ENCODE peak calls at places on chromosome 19, in ten cellular contexts. One of them, this sample, is unnamed.

GRCh38 chr19:11091343-11092153 is 2.3 kb downstream of the LDLR start:
- DNase-seq in tibial artery: peak; percentile 78
- DNase-seq in heart left ventricle: peak; percentile 51
- DNase-seq in M059J: peak; percentile 99
- DNase-seq in Peyer's patch: peak; percentile 29
- DNase-seq in pancreas: no peak
- DNase-seq in amniotic stem cell: peak; percentile 74
- DNase-seq in CD8-positive, alpha-beta memory T cell: peak; percentile 61
- DNase-seq in hippocampal formation: peak; percentile 65
- DNase-seq in Kasumi-1: peak; percentile 59
- DNase-seq in this sample: no peak

GRCh38 chr19:1794424-1795185 is 17.5 kb downstream of the ATP8B3 start:
- DNase-seq in tibial artery: no peak
- DNase-seq in heart left ventricle: no peak
- DNase-seq in M059J: no peak
- DNase-seq in Peyer's patch: no peak
- DNase-seq in pancreas: no peak
- DNase-seq in amniotic stem cell: no peak
- DNase-seq in CD8-positive, alpha-beta memory T cell: no peak
- DNase-seq in hippocampal formation: no peak
- DNase-seq in Kasumi-1: no peak
- DNase-seq in this sample: no peak

GRCh38 chr19:10517361-10517759 is at the start of gene S1PR5:
- DNase-seq in tibial artery: no peak
- DNase-seq in heart left ventricle: no peak
- DNase-seq in M059J: peak; percentile 62
- DNase-seq in Peyer's patch: no peak
- DNase-seq in pancreas: peak; percentile 83
- DNase-seq in amniotic stem cell: no peak
- DNase-seq in CD8-positive, alpha-beta memory T cell: peak; percentile 39
- DNase-seq in hippocampal formation: peak; percentile 76
- DNase-seq in Kasumi-1: no peak
- DNase-seq in this sample: no peak

GRCh38 chr19:48926909-48927308 is 6.6 kb upstream of the DHDH start:
- DNase-seq in tibial artery: peak; percentile 85
- DNase-seq in heart left ventricle: no peak
- DNase-seq in M059J: peak; percentile 97
- DNase-seq in Peyer's patch: peak; percentile 19
- DNase-seq in pancreas: no peak
- DNase-seq in amniotic stem cell: peak; percentile 77
- DNase-seq in CD8-positive, alpha-beta memory T cell: no peak
- DNase-seq in hippocampal formation: peak; percentile 44
- DNase-seq in Kasumi-1: peak; percentile 45
- DNase-seq in this sample: no peak

GRCh38 chr19:56705939-56706338 is 34.4 kb upstream of the ZNF835 start:
- DNase-seq in tibial artery: no peak
- DNase-seq in heart left ventricle: no peak
- DNase-seq in M059J: no peak
- DNase-seq in Peyer's patch: no peak
- DNase-seq in pancreas: no peak
- DNase-seq in amniotic stem cell: no peak
- DNase-seq in CD8-positive, alpha-beta memory T cell: no peak
- DNase-seq in hippocampal formation: no peak
- DNase-seq in Kasumi-1: no peak
- DNase-seq in this sample: no peak

GRCh38 chr19:2691951-2692350 is 10.5 kb downstream of the GNG7 start:
- DNase-seq in tibial artery: no peak
- DNase-seq in heart left ventricle: no peak
- DNase-seq in M059J: peak; percentile 49
- DNase-seq in Peyer's patch: no peak
- DNase-seq in pancreas: no peak
- DNase-seq in amniotic stem cell: no peak
- DNase-seq in CD8-positive, alpha-beta memory T cell: no peak
- DNase-seq in hippocampal formation: peak; percentile 81
- DNase-seq in Kasumi-1: no peak
- DNase-seq in this sample: no peak

GRCh38 chr19:8575467-8575997 is 1.7 kb downstream of the MYO1F start:
- DNase-seq in tibial artery: no peak
- DNase-seq in heart left ventricle: no peak
- DNase-seq in M059J: peak; percentile 55
- DNase-seq in Peyer's patch: peak; percentile 58
- DNase-seq in pancreas: no peak
- DNase-seq in amniotic stem cell: no peak
- DNase-seq in CD8-positive, alpha-beta memory T cell: peak; percentile 50
- DNase-seq in hippocampal formation: no peak
- DNase-seq in Kasumi-1: no peak
- DNase-seq in this sample: no peak

GRCh38 chr19:5231857-5232503 is 108.6 kb downstream of the PTPRS start:
- DNase-seq in tibial artery: no peak
- DNase-seq in heart left ventricle: no peak
- DNase-seq in M059J: no peak
- DNase-seq in Peyer's patch: no peak
- DNase-seq in pancreas: peak; percentile 34
- DNase-seq in amniotic stem cell: no peak
- DNase-seq in CD8-positive, alpha-beta memory T cell: no peak
- DNase-seq in hippocampal formation: no peak
- DNase-seq in Kasumi-1: no peak
- DNase-seq in this sample: no peak

GRCh38 chr19:31613683-31614219 is 264.5 kb upstream of the TSHZ3 start:
- DNase-seq in tibial artery: no peak
- DNase-seq in heart left ventricle: no peak
- DNase-seq in M059J: no peak
- DNase-seq in Peyer's patch: no peak
- DNase-seq in pancreas: no peak
- DNase-seq in amniotic stem cell: no peak
- DNase-seq in CD8-positive, alpha-beta memory T cell: no peak
- DNase-seq in hippocampal formation: no peak
- DNase-seq in Kasumi-1: no peak
- DNase-seq in this sample: no peak

GRCh38 chr19:47229674-47230121 is 1.3 kb downstream of the BBC3 start:
- DNase-seq in tibial artery: no peak
- DNase-seq in heart left ventricle: no peak
- DNase-seq in M059J: no peak
- DNase-seq in Peyer's patch: no peak
- DNase-seq in pancreas: no peak
- DNase-seq in amniotic stem cell: no peak
- DNase-seq in CD8-positive, alpha-beta memory T cell: no peak
- DNase-seq in hippocampal formation: no peak
- DNase-seq in Kasumi-1: peak; percentile 21
- DNase-seq in this sample: no peak

GRCh38 chr19:14187586-14187985 is 18.4 kb downstream of the ADGRL1 start:
- DNase-seq in tibial artery: no peak
- DNase-seq in heart left ventricle: no peak
- DNase-seq in M059J: no peak
- DNase-seq in Peyer's patch: no peak
- DNase-seq in pancreas: no peak
- DNase-seq in amniotic stem cell: no peak
- DNase-seq in CD8-positive, alpha-beta memory T cell: no peak
- DNase-seq in hippocampal formation: no peak
- DNase-seq in Kasumi-1: peak; percentile 57
- DNase-seq in this sample: no peak

GRCh38 chr19:31352296-31352781 is 3.1 kb upstream of the TSHZ3 start:
- DNase-seq in tibial artery: no peak
- DNase-seq in heart left ventricle: no peak
- DNase-seq in M059J: no peak
- DNase-seq in Peyer's patch: no peak
- DNase-seq in pancreas: no peak
- DNase-seq in amniotic stem cell: no peak
- DNase-seq in CD8-positive, alpha-beta memory T cell: no peak
- DNase-seq in hippocampal formation: no peak
- DNase-seq in Kasumi-1: no peak
- DNase-seq in this sample: no peak

GRCh38 chr19:10894911-10895213 is 23.5 kb downstream of the CARM1 start:
- DNase-seq in tibial artery: no peak
- DNase-seq in heart left ventricle: no peak
- DNase-seq in M059J: no peak
- DNase-seq in Peyer's patch: no peak
- DNase-seq in pancreas: no peak
- DNase-seq in amniotic stem cell: no peak
- DNase-seq in CD8-positive, alpha-beta memory T cell: no peak
- DNase-seq in hippocampal formation: no peak
- DNase-seq in Kasumi-1: no peak
- DNase-seq in this sample: no peak

GRCh38 chr19:9126900-9127405 is at the start of gene OR7G3:
- DNase-seq in tibial artery: no peak
- DNase-seq in heart left ventricle: no peak
- DNase-seq in M059J: no peak
- DNase-seq in Peyer's patch: no peak
- DNase-seq in pancreas: no peak
- DNase-seq in amniotic stem cell: no peak
- DNase-seq in CD8-positive, alpha-beta memory T cell: no peak
- DNase-seq in hippocampal formation: no peak
- DNase-seq in Kasumi-1: no peak
- DNase-seq in this sample: no peak

GRCh38 chr19:15249912-15250634 is 17.8 kb upstream of the EPHX3 start:
- DNase-seq in tibial artery: peak; percentile 95
- DNase-seq in heart left ventricle: peak; percentile 81
- DNase-seq in M059J: peak; percentile 94
- DNase-seq in Peyer's patch: no peak
- DNase-seq in pancreas: no peak
- DNase-seq in amniotic stem cell: peak; percentile 26
- DNase-seq in CD8-positive, alpha-beta memory T cell: no peak
- DNase-seq in hippocampal formation: no peak
- DNase-seq in Kasumi-1: no peak
- DNase-seq in this sample: no peak

GRCh38 chr19:35249146-35249847 is 495 bp downstream of the LSR start:
- DNase-seq in tibial artery: peak; percentile 61
- DNase-seq in heart left ventricle: no peak
- DNase-seq in M059J: no peak
- DNase-seq in Peyer's patch: peak; percentile 40
- DNase-seq in pancreas: no peak
- DNase-seq in amniotic stem cell: no peak
- DNase-seq in CD8-positive, alpha-beta memory T cell: no peak
- DNase-seq in hippocampal formation: no peak
- DNase-seq in Kasumi-1: no peak
- DNase-seq in this sample: no peak

GRCh38 chr19:2235396-2236284 is 489 bp downstream of the PLEKHJ1 start:
- DNase-seq in tibial artery: no peak
- DNase-seq in heart left ventricle: peak; percentile 64
- DNase-seq in M059J: no peak
- DNase-seq in Peyer's patch: no peak
- DNase-seq in pancreas: no peak
- DNase-seq in amniotic stem cell: no peak
- DNase-seq in CD8-positive, alpha-beta memory T cell: peak; percentile 18
- DNase-seq in hippocampal formation: no peak
- DNase-seq in Kasumi-1: peak; percentile 11
- DNase-seq in this sample: peak; percentile 72

GRCh38 chr19:11176466-11177193 is 20.7 kb downstream of the KANK2 start:
- DNase-seq in tibial artery: no peak
- DNase-seq in heart left ventricle: no peak
- DNase-seq in M059J: no peak
- DNase-seq in Peyer's patch: no peak
- DNase-seq in pancreas: no peak
- DNase-seq in amniotic stem cell: no peak
- DNase-seq in CD8-positive, alpha-beta memory T cell: no peak
- DNase-seq in hippocampal formation: no peak
- DNase-seq in Kasumi-1: no peak
- DNase-seq in this sample: no peak

GRCh38 chr19:29714371-29714952 is 599 bp downstream of the C19orf12 start:
- DNase-seq in tibial artery: no peak
- DNase-seq in heart left ventricle: no peak
- DNase-seq in M059J: no peak
- DNase-seq in Peyer's patch: peak; percentile 24
- DNase-seq in pancreas: no peak
- DNase-seq in amniotic stem cell: no peak
- DNase-seq in CD8-positive, alpha-beta memory T cell: peak; percentile 36
- DNase-seq in hippocampal formation: no peak
- DNase-seq in Kasumi-1: peak; percentile 15
- DNase-seq in this sample: no peak

GRCh38 chr19:29491995-29492577 is 33.7 kb upstream of the VSTM2B start:
- DNase-seq in tibial artery: peak; percentile 46
- DNase-seq in heart left ventricle: no peak
- DNase-seq in M059J: no peak
- DNase-seq in Peyer's patch: no peak
- DNase-seq in pancreas: no peak
- DNase-seq in amniotic stem cell: no peak
- DNase-seq in CD8-positive, alpha-beta memory T cell: no peak
- DNase-seq in hippocampal formation: peak; percentile 16
- DNase-seq in Kasumi-1: no peak
- DNase-seq in this sample: no peak

GRCh38 chr19:56222901-56223300 is 20.8 kb downstream of the ZSCAN5C start:
- DNase-seq in tibial artery: no peak
- DNase-seq in heart left ventricle: no peak
- DNase-seq in M059J: no peak
- DNase-seq in Peyer's patch: no peak
- DNase-seq in pancreas: no peak
- DNase-seq in amniotic stem cell: no peak
- DNase-seq in CD8-positive, alpha-beta memory T cell: no peak
- DNase-seq in hippocampal formation: no peak
- DNase-seq in Kasumi-1: no peak
- DNase-seq in this sample: no peak

GRCh38 chr19:34228347-34228746 is 26.0 kb upstream of the GARRE1 start:
- DNase-seq in tibial artery: no peak
- DNase-seq in heart left ventricle: no peak
- DNase-seq in M059J: peak; percentile 44
- DNase-seq in Peyer's patch: no peak
- DNase-seq in pancreas: no peak
- DNase-seq in amniotic stem cell: no peak
- DNase-seq in CD8-positive, alpha-beta memory T cell: no peak
- DNase-seq in hippocampal formation: no peak
- DNase-seq in Kasumi-1: no peak
- DNase-seq in this sample: no peak

GRCh38 chr19:6087074-6087506 is 23.2 kb downstream of the RFX2 start:
- DNase-seq in tibial artery: no peak
- DNase-seq in heart left ventricle: peak; percentile 41
- DNase-seq in M059J: no peak
- DNase-seq in Peyer's patch: peak; percentile 60
- DNase-seq in pancreas: no peak
- DNase-seq in amniotic stem cell: no peak
- DNase-seq in CD8-positive, alpha-beta memory T cell: no peak
- DNase-seq in hippocampal formation: no peak
- DNase-seq in Kasumi-1: peak; percentile 62
- DNase-seq in this sample: peak; percentile 45

GRCh38 chr19:6073858-6074708 is 36.2 kb downstream of the RFX2 start:
- DNase-seq in tibial artery: peak; percentile 57
- DNase-seq in heart left ventricle: no peak
- DNase-seq in M059J: no peak
- DNase-seq in Peyer's patch: no peak
- DNase-seq in pancreas: no peak
- DNase-seq in amniotic stem cell: no peak
- DNase-seq in CD8-positive, alpha-beta memory T cell: no peak
- DNase-seq in hippocampal formation: no peak
- DNase-seq in Kasumi-1: no peak
- DNase-seq in this sample: peak; percentile 65

GRCh38 chr19:33641261-33641660 is 19.5 kb downstream of the CHST8 start:
- DNase-seq in tibial artery: no peak
- DNase-seq in heart left ventricle: no peak
- DNase-seq in M059J: no peak
- DNase-seq in Peyer's patch: no peak
- DNase-seq in pancreas: peak; percentile 19
- DNase-seq in amniotic stem cell: no peak
- DNase-seq in CD8-positive, alpha-beta memory T cell: no peak
- DNase-seq in hippocampal formation: no peak
- DNase-seq in Kasumi-1: no peak
- DNase-seq in this sample: no peak

GRCh38 chr19:1970003-1970805 is 29.2 kb downstream of the CSNK1G2 start:
- DNase-seq in tibial artery: no peak
- DNase-seq in heart left ventricle: no peak
- DNase-seq in M059J: peak; percentile 78
- DNase-seq in Peyer's patch: no peak
- DNase-seq in pancreas: no peak
- DNase-seq in amniotic stem cell: no peak
- DNase-seq in CD8-positive, alpha-beta memory T cell: no peak
- DNase-seq in hippocampal formation: no peak
- DNase-seq in Kasumi-1: no peak
- DNase-seq in this sample: no peak

GRCh38 chr19:18457478-18458331 is 19.8 kb upstream of the ISYNA1 start:
- DNase-seq in tibial artery: no peak
- DNase-seq in heart left ventricle: no peak
- DNase-seq in M059J: no peak
- DNase-seq in Peyer's patch: no peak
- DNase-seq in pancreas: peak; percentile 43
- DNase-seq in amniotic stem cell: no peak
- DNase-seq in CD8-positive, alpha-beta memory T cell: no peak
- DNase-seq in hippocampal formation: no peak
- DNase-seq in Kasumi-1: no peak
- DNase-seq in this sample: no peak

GRCh38 chr19:2627319-2627829 is 75.1 kb downstream of the GNG7 start:
- DNase-seq in tibial artery: peak; percentile 96
- DNase-seq in heart left ventricle: peak; percentile 76
- DNase-seq in M059J: peak; percentile 99
- DNase-seq in Peyer's patch: peak; percentile 87
- DNase-seq in pancreas: peak; percentile 93
- DNase-seq in amniotic stem cell: peak; percentile 98
- DNase-seq in CD8-positive, alpha-beta memory T cell: no peak
- DNase-seq in hippocampal formation: peak; percentile 47
- DNase-seq in Kasumi-1: no peak
- DNase-seq in this sample: peak; percentile 23